ENCODE peak calls at places on chromosomes 11 and 22, in four cellular contexts. One of them, this sample, is unnamed.

GRCh38 chr11:72012897-72013721 is 14.4 kb downstream of the IL18BP start:
- DNase-seq in GM12878: no peak
- DNase-seq in K562: no peak
- DNase-seq in HepG2: no peak
- DNase-seq in this sample: no peak

GRCh38 chr11:128359515-128359914 is 227.8 kb downstream of the ETS1 start:
- DNase-seq in K562: no peak
- DNase-seq in GM12878: no peak
- DNase-seq in HepG2: no peak
- DNase-seq in this sample: no peak

GRCh38 chr22:34804588-34804987 is 261.4 kb upstream of the ISX start:
- DNase-seq in K562: no peak
- DNase-seq in GM12878: no peak
- DNase-seq in HepG2: no peak
- DNase-seq in this sample: peak

GRCh38 chr11:31408205-31408604 is 38.5 kb downstream of the DNAJC24 start:
- DNase-seq in K562: no peak
- DNase-seq in HepG2: no peak
- DNase-seq in GM12878: no peak
- DNase-seq in this sample: no peak

GRCh38 chr11:64854534-64855502 is 10.4 kb upstream of the CDC42BPG start:
- DNase-seq in GM12878: no peak
- DNase-seq in HepG2: peak
- DNase-seq in K562: peak
- DNase-seq in this sample: no peak

GRCh38 chr22:24419480-24419860 is 7.9 kb upstream of the ADORA2A start:
- DNase-seq in K562: no peak
- DNase-seq in GM12878: no peak
- DNase-seq in HepG2: no peak
- DNase-seq in this sample: no peak

GRCh38 chr11:27485930-27486773 is 13.6 kb upstream of the LGR4 start:
- DNase-seq in HepG2: peak
- DNase-seq in K562: peak
- DNase-seq in GM12878: no peak
- DNase-seq in this sample: no peak

GRCh38 chr11:82533628-82534353 is 199.9 kb downstream of the FAM181B start:
- DNase-seq in HepG2: no peak
- DNase-seq in K562: no peak
- DNase-seq in GM12878: no peak
- DNase-seq in this sample: no peak

GRCh38 chr11:26522912-26523610 is 49.0 kb downstream of the MUC15 start:
- DNase-seq in GM12878: no peak
- DNase-seq in HepG2: peak
- DNase-seq in K562: no peak
- DNase-seq in this sample: peak

GRCh38 chr11:48028909-48029685 is 48.7 kb downstream of the PTPRJ start:
- DNase-seq in GM12878: no peak
- DNase-seq in HepG2: no peak
- DNase-seq in K562: no peak
- DNase-seq in this sample: no peak

GRCh38 chr11:67389477-67389876 is 2.3 kb upstream of the RAD9A start:
- DNase-seq in GM12878: no peak
- DNase-seq in HepG2: peak
- DNase-seq in K562: peak
- DNase-seq in this sample: peak

GRCh38 chr11:40188848-40189247 is 1270.6 kb downstream of the LRRC4C start:
- DNase-seq in GM12878: no peak
- DNase-seq in K562: no peak
- DNase-seq in HepG2: peak
- DNase-seq in this sample: no peak

GRCh38 chr22:27424319-27424718 is 377.2 kb downstream of the MN1 start:
- DNase-seq in GM12878: no peak
- DNase-seq in K562: no peak
- DNase-seq in HepG2: no peak
- DNase-seq in this sample: no peak

GRCh38 chr22:27714076-27714475 is 87.5 kb downstream of the MN1 start:
- DNase-seq in K562: no peak
- DNase-seq in GM12878: no peak
- DNase-seq in HepG2: no peak
- DNase-seq in this sample: no peak

GRCh38 chr22:49535527-49536125 is 292.0 kb downstream of the BRD1 start:
- DNase-seq in HepG2: no peak
- DNase-seq in GM12878: no peak
- DNase-seq in K562: no peak
- DNase-seq in this sample: peak

GRCh38 chr11:16365456-16366355 is 9.4 kb upstream of the SOX6 start:
- DNase-seq in GM12878: no peak
- DNase-seq in K562: no peak
- DNase-seq in HepG2: no peak
- DNase-seq in this sample: no peak
- TF ChIP-seq NR2C2 in GM12878: no peak
- TF ChIP-seq NR2C2 in K562: no peak
- TF ChIP-seq NR2C2 in HepG2: no peak
- TF ChIP-seq NR2C2 in this sample: no peak

GRCh38 chr22:41482319-41482935 is 13.5 kb downstream of the ACO2 start:
- DNase-seq in GM12878: no peak
- DNase-seq in K562: no peak
- DNase-seq in HepG2: no peak
- DNase-seq in this sample: no peak
- TF ChIP-seq TCF7 in GM12878: no peak
- TF ChIP-seq TCF7 in K562: no peak
- TF ChIP-seq TCF7 in HepG2: no peak
- TF ChIP-seq TCF7 in this sample: no peak

GRCh38 chr11:75733346-75734107 is 15.9 kb downstream of the MOGAT2 start:
- DNase-seq in HepG2: no peak
- DNase-seq in GM12878: no peak
- DNase-seq in K562: no peak
- DNase-seq in this sample: no peak
- TF ChIP-seq NR2C2 in HepG2: no peak
- TF ChIP-seq NR2C2 in GM12878: no peak
- TF ChIP-seq NR2C2 in K562: no peak
- TF ChIP-seq NR2C2 in this sample: no peak

DNA sequence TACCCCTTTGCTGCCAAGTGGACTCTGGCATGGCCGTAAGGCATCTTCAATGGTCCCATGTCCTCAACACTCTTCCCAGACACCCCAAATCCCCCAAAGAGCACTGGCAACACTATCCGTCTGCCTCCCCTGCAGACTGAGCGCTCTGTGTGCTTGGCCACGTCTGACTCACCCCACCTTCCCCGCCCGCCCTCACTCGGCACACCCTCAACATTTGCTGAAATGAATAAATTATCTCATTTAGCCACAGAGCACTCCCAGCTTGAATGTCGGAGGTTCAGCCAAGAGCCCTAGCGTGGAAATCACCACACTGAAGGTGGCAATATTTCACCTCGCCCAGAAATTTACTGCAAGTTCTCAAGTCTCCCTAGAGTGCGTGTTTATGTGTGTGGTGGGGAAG is 46.5 kb upstream of the TCF20 start:
- DNase-seq in K562: peak
- DNase-seq in HepG2: no peak
- DNase-seq in GM12878: no peak
- DNase-seq in this sample: no peak
- TF ChIP-seq TCF7 in K562: no peak
- TF ChIP-seq TCF7 in HepG2: no peak
- TF ChIP-seq TCF7 in GM12878: no peak
- TF ChIP-seq TCF7 in this sample: no peak

DNA sequence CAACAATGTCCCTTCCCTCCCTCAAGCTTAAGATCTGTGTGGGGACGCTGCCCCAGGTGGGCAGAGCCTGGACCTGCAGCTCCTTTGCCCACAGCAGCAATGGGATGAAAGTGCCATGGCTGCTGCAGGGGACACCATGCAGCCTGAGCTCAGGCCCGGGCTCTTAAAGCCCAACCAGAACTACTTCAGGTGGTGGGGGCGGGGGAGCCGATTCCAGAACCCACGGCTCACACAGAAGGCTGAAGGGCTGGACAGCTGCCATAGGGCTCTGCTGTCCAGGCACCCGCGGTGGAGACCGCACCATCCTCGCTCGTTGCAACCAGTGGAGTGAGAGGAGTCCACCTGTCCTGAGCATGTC is 12.5 kb downstream of the CHID1 start:
- DNase-seq in HepG2: peak
- DNase-seq in K562: peak
- DNase-seq in GM12878: no peak
- DNase-seq in this sample: peak
- TF ChIP-seq NR2C2 in HepG2: no peak
- TF ChIP-seq NR2C2 in K562: no peak
- TF ChIP-seq NR2C2 in GM12878: no peak
- TF ChIP-seq NR2C2 in this sample: no peak

DNA sequence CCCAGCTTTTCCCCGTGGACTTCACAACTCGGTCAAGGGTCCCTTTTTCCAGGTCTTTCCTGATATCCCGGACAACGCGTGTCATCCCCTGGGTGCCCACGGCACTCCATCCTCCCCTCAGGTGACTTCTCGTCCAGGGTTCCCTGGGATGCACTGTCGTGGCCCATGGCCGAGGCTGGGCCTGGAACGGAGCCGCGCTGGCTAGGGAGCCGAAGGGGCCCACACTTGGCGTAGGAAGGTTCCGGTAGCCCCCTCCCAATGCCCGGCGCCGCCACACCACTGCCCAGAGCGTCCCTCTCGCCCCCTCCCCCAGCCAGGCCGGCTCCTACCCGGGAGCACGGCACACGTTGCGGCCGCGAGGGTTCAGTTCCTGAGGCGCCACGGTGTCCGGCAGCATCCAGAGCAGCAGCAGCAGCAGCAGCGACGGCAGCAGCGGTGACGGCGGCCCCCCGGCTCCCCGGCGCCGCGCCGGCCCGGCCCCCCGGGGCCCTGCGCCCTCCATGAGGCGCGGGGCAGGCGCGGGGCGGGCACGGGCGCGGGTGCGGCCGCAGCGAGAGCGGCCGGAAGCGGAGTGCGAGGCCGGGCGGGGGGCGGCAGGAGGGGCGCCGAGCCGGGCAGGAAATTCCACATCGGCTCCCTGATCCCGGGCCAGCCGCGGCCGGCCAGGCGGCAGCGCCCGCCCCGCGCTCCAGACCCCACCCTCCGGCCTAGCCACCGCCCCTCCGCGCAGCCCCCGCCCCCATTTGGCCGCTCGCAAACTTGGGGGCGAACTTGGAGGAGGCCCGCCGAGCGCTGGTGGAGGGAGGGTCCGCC is at the start of gene SCARF2:
- DNase-seq in GM12878: no peak
- DNase-seq in HepG2: no peak
- DNase-seq in K562: peak
- DNase-seq in this sample: peak
- TF ChIP-seq TCF7 in GM12878: no peak
- TF ChIP-seq TCF7 in HepG2: no peak
- TF ChIP-seq TCF7 in K562: no peak
- TF ChIP-seq TCF7 in this sample: peak

GRCh38 chr11:75714211-75714610 is 3.4 kb upstream of the MOGAT2 start:
- DNase-seq in GM12878: no peak
- DNase-seq in HepG2: no peak
- DNase-seq in K562: peak
- DNase-seq in this sample: no peak
- TF ChIP-seq NR2C2 in GM12878: no peak
- TF ChIP-seq NR2C2 in HepG2: no peak
- TF ChIP-seq NR2C2 in K562: no peak
- TF ChIP-seq NR2C2 in this sample: no peak